ENCODE peak calls at places on chromosomes 3 and 15, in six cellular contexts. Z is GM12892; H is cardiac muscle cell; Y is NCI-H1092; J is neural crest cell; T is stimulated activated CD4-positive, alpha-beta T cell treated with anti-CD3 and anti-CD28 coated beads, Interleukin-1b, Interleukin-23, amount 100 ng/mL, for 4 hours. O is an unnamed sample.

GRCh38 chr3:133503409-133503808 is 70.1 kb upstream of the CDV3 start:
- DNase-seq in T (no peak), Z (no peak), H (no peak), J (no peak), Y (no peak), O (no peak)

GRCh38 chr15:64048766-64049165 is 2.5 kb upstream of the DAPK2 start:
- DNase-seq in Y (no peak), T (no peak), Z (no peak), H (no peak), J (no peak), O (no peak)

GRCh38 chr15:38864122-38864521 is 299.5 kb upstream of the RASGRP1 start:
- DNase-seq in J (no peak), Z (no peak), H (peak), Y (no peak), T (no peak), O (no peak)

GRCh38 chr3:194278186-194278845 is 72.8 kb downstream of the CPN2 start:
- DNase-seq in Z (no peak), J (no peak), T (no peak), Y (no peak), H (no peak), O (no peak)

GRCh38 chr3:29279830-29280229 is 1.0 kb upstream of the RBMS3 start:
- DNase-seq in Y (no peak), T (no peak), J (no peak), Z (no peak), H (peak), O (no peak)

GRCh38 chr3:57091471-57091870 is 31.0 kb downstream of the SPATA12 start:
- DNase-seq in Y (no peak), T (no peak), H (peak), Z (no peak), J (no peak), O (no peak)

GRCh38 chr15:100671858-100672543 is 69.6 kb downstream of the ASB7 start:
- DNase-seq in J (peak), H (peak), Y (no peak), T (no peak), Z (no peak), O (no peak)

GRCh38 chr15:70318594-70318993 is 220.9 kb upstream of the TLE3 start:
- DNase-seq in J (no peak), H (no peak), Y (no peak), T (no peak), Z (no peak), O (no peak)

GRCh38 chr15:35547775-35548364 is 1.9 kb upstream of the DPH6 start:
- DNase-seq in H (no peak), Z (no peak), Y (no peak), T (no peak), J (peak), O (no peak)

O was measured in left colon.